ENCODE peak calls at places on chromosome 15, in four cellular contexts. O, D, A and W are unnamed samples.

GRCh38 chr15:72787521-72787920 is 4.0 kb upstream of the ADPGK start:
- DNase-seq in D (no peak), O (no peak), A (no peak), W (no peak)

GRCh38 chr15:94602771-94603474 is 371.6 kb downstream of the MCTP2 start:
- DNase-seq in O (no peak), A (peak), D (no peak), W (no peak)

GRCh38 chr15:88711806-88712205 is 73.0 kb downstream of the ISG20 start:
- DNase-seq in O (no peak), A (no peak), D (no peak), W (no peak)

GRCh38 chr15:32823750-32824149 is 105.9 kb downstream of the GREM1 start:
- DNase-seq in A (no peak), D (no peak), O (no peak), W (no peak)

GRCh38 chr15:97984157-97984556 is 23.7 kb downstream of the ARRDC4 start:
- DNase-seq in D (no peak), O (no peak), A (no peak), W (no peak)

GRCh38 chr15:70347766-70348558 is 250.2 kb upstream of the TLE3 start:
- DNase-seq in D (no peak), O (no peak), A (no peak), W (no peak)

GRCh38 chr15:83912343-83912742 is 258.4 kb downstream of the ADAMTSL3 start:
- DNase-seq in D (no peak), A (no peak), O (no peak), W (no peak)

GRCh38 chr15:38069506-38069905 is 135.1 kb downstream of the TMCO5A start:
- DNase-seq in A (peak), D (peak), O (no peak), W (no peak)

GRCh38 chr15:61879219-61879618 is 181.0 kb downstream of the VPS13C start:
- DNase-seq in O (no peak), D (no peak), A (peak), W (no peak)

GRCh38 chr15:89806565-89807550 is 7.8 kb downstream of the ANPEP start:
- DNase-seq in O (no peak), A (no peak), D (peak), W (no peak)

GRCh38 chr15:28989239-28989830 is 103.6 kb downstream of the APBA2 start:
- DNase-seq in O (no peak), A (no peak), D (peak), W (peak)

GRCh38 chr15:90877315-90877714 is 7.0 kb upstream of the FES start:
- DNase-seq in A (no peak), D (no peak), O (no peak), W (no peak)

GRCh38 chr15:67836134-67836455 is 3.8 kb downstream of the RNU6-1 start:
- DNase-seq in D (no peak), O (no peak), A (no peak), W (no peak)

DNA sequence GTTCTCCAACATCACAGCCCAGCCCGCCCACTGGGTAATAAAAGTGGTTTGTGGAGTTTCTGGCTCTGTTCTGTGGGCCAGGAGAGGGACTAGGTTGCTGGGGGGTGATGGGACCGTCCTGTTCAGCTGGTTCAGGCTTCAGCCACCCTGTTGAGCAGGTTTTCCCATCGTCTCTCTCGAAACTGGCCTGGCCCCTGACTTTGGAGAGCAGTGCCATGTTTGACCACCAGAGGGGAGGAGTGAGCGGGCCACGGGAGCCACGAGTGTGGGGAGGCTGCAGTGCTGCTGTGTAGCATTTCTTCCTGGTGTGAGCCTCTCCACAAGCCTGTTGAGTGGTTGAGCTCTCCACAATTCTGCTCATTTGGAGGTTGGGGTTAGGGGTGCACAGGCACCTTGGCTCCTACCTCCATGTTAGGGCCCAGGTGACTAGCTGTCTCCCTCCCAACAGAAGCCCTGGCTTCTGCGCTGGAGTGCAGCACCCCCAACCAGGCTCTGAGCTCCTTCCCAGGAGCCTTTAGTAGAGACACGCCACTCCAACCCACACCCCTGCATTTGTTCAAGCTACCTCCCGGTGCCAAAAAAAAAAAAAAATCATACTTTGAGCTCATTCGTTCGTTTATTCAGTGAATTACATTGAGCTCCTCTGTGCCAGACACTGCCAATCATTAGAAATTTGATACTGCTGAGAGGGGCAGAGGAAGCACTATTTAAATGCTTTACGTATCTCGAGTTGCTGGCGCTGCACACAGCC is 13.9 kb downstream of the SPINT1 start:
- DNase-seq in A (peak), O (peak), D (peak), W (peak)
- H3K27ac ChIP-seq in A (no peak), O (no peak), D (no peak), W (no peak)

DNA sequence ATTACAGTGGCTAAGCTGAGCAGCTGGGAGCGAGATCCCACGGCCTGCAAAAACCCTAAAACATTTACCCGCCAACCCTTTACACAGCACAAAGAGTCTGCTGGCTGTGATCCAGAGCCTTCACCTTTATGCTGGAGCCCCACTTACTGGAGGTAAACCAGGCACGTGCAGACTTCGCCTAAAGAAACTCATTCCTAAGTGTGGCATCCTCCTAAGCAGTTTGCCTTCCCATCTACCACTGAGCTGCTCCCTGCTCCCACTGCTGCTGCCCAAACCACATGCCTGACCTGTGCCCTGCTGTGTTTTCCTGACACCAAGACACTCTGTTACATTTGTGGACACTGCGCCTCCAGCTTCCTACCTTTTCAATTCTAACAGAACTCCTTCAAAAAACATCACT is 53.0 kb downstream of the CHSY1 start:
- DNase-seq in O (no peak), A (no peak), D (no peak), W (no peak)
- H3K27ac ChIP-seq in O (no peak), A (no peak), D (peak), W (peak)

GRCh38 chr15:58629625-58630024 is 119.9 kb downstream of the ADAM10 start:
- DNase-seq in D (no peak), A (no peak), O (no peak), W (no peak)

GRCh38 chr15:58626378-58626777 is 123.1 kb downstream of the ADAM10 start:
- DNase-seq in O (no peak), A (no peak), D (no peak), W (no peak)

GRCh38 chr15:58627046-58627445 is 122.5 kb downstream of the ADAM10 start:
- DNase-seq in O (no peak), D (no peak), A (no peak), W (no peak)

GRCh38 chr15:58627706-58628105 is 121.8 kb downstream of the ADAM10 start:
- DNase-seq in A (peak), D (no peak), O (no peak), W (no peak)

GRCh38 chr15:58628206-58629057 is 121.1 kb downstream of the ADAM10 start:
- DNase-seq in D (no peak), A (peak), O (no peak), W (no peak)
- H3K27ac ChIP-seq in D (peak), A (peak), O (peak), W (peak)

GRCh38 chr15:57598346-57598745 is 6.6 kb downstream of the MYZAP start:
- DNase-seq in O (no peak), A (no peak), D (no peak), W (no peak)
- H3K27ac ChIP-seq in O (no peak), A (no peak), D (no peak), W (no peak)